ENCODE peak calls at places on chromosomes 3 and 15, in six cellular contexts. Q is endothelial cell of umbilical vein, L is A549, V is NB4, B is GM12878, Y is HepG2. A is an unnamed sample.

GRCh38 chr3:43296565-43296964 is 10.2 kb downstream of the SNRK start:
- DNase-seq in Q (peak), L (no peak), V (peak), B (no peak), Y (no peak), A (peak)

GRCh38 chr15:38062679-38063078 is 128.2 kb downstream of the TMCO5A start:
- DNase-seq in Q (no peak), L (no peak), V (no peak), B (no peak), Y (no peak), A (no peak)

GRCh38 chr15:39583586-39584265 is 2.8 kb downstream of the THBS1 start:
- DNase-seq in Q (peak), L (peak), V (peak), B (no peak), Y (peak), A (peak)

GRCh38 chr15:52261498-52262242 is 33.9 kb downstream of the MYO5C start:
- DNase-seq in Q (peak), L (peak), V (peak), B (peak), Y (no peak), A (no peak)

GRCh38 chr3:157311633-157312365 is 124.9 kb upstream of the PTX3 start:
- DNase-seq in Q (peak), L (no peak), V (peak), B (no peak), Y (no peak), A (no peak)

GRCh38 chr15:61318276-61318675 is 89.2 kb upstream of the RORA start:
- DNase-seq in Q (no peak), L (no peak), V (no peak), B (no peak), Y (no peak), A (no peak)

GRCh38 chr15:48965972-48966371 is 2.3 kb upstream of the SHC4 start:
- DNase-seq in Q (no peak), L (peak), V (peak), B (peak), Y (no peak), A (peak)

GRCh38 chr3:126781889-126782491 is 78.0 kb downstream of the CHCHD6 start:
- DNase-seq in Q (no peak), L (no peak), V (no peak), B (no peak), Y (no peak), A (no peak)

GRCh38 chr15:101305820-101306255 is 10.8 kb upstream of the SNRPA1 start:
- DNase-seq in Q (no peak), L (no peak), V (no peak), B (no peak), Y (no peak), A (no peak)

GRCh38 chr3:172575375-172575774 is 52.1 kb upstream of the TNFSF10 start:
- DNase-seq in Q (no peak), L (no peak), V (no peak), B (no peak), Y (no peak), A (no peak)

GRCh38 chr15:88745696-88746095 is 57.5 kb upstream of the ACAN start:
- DNase-seq in Q (no peak), L (no peak), V (no peak), B (no peak), Y (no peak), A (no peak)

GRCh38 chr3:141981084-141981483 is 104.6 kb downstream of the ATP1B3 start:
- DNase-seq in Q (no peak), L (no peak), V (no peak), B (no peak), Y (no peak), A (no peak)

GRCh38 chr3:170426240-170426797 is 7.7 kb downstream of the CLDN11 start:
- DNase-seq in Q (no peak), L (no peak), V (no peak), B (no peak), Y (no peak), A (peak)

GRCh38 chr3:156687023-156687422 is 12.6 kb downstream of the TIPARP start:
- DNase-seq in Q (no peak), L (no peak), V (no peak), B (no peak), Y (no peak), A (no peak)

GRCh38 chr15:42954291-42954690 is 33.7 kb upstream of the TTBK2 start:
- DNase-seq in Q (no peak), L (no peak), V (no peak), B (no peak), Y (no peak), A (no peak)

GRCh38 chr15:60215225-60215963 is 182.4 kb downstream of the ANXA2 start:
- DNase-seq in Q (no peak), L (no peak), V (no peak), B (no peak), Y (no peak), A (no peak)
- TF ChIP-seq MYC in Q (no peak), L (no peak), V (no peak), B (no peak), Y (no peak), A (no peak)

GRCh38 chr3:187748050-187748481 is 2.8 kb upstream of the BCL6 start:
- DNase-seq in Q (peak), L (peak), V (peak), B (no peak), Y (peak), A (peak)
- TF ChIP-seq MYC in Q (no peak), L (no peak), V (peak), B (no peak), Y (no peak), A (no peak)

GRCh38 chr3:31166249-31166885 is 271.9 kb upstream of the GADL1 start:
- DNase-seq in Q (peak), L (peak), V (no peak), B (no peak), Y (no peak), A (no peak)

GRCh38 chr3:31165399-31165860 is 271.0 kb upstream of the GADL1 start:
- DNase-seq in Q (peak), L (no peak), V (no peak), B (no peak), Y (no peak), A (no peak)

GRCh38 chr3:31170932-31171670 is 276.6 kb upstream of the GADL1 start:
- DNase-seq in Q (peak), L (peak), V (peak), B (no peak), Y (no peak), A (no peak)

GRCh38 chr3:31164398-31164797 is 269.9 kb upstream of the GADL1 start:
- DNase-seq in Q (no peak), L (no peak), V (no peak), B (no peak), Y (no peak), A (no peak)

DNA sequence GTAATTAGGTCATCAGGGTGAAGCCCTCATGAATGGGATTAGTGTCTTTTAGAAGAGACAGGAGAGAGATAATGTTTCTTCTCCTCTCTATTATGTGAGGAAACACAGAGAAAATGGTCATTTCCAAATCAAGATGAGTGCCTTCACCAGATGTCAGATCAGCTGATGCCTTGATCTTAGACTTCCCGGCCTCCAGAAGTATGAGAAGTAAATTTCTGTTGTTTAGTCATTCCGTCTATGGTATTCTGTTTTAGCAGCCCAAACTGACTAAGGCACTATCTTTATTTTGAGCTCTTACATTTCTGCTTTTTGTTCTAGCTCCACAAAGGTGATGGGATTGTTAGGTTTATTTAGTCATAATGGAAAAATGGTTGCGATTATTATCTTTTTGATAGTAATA is 273.2 kb upstream of the GADL1 start:
- DNase-seq in Q (no peak), L (no peak), V (no peak), B (no peak), Y (no peak), A (no peak)
- TF ChIP-seq MYC in Q (no peak), L (no peak), V (no peak), B (no peak), Y (no peak), A (no peak)

DNA sequence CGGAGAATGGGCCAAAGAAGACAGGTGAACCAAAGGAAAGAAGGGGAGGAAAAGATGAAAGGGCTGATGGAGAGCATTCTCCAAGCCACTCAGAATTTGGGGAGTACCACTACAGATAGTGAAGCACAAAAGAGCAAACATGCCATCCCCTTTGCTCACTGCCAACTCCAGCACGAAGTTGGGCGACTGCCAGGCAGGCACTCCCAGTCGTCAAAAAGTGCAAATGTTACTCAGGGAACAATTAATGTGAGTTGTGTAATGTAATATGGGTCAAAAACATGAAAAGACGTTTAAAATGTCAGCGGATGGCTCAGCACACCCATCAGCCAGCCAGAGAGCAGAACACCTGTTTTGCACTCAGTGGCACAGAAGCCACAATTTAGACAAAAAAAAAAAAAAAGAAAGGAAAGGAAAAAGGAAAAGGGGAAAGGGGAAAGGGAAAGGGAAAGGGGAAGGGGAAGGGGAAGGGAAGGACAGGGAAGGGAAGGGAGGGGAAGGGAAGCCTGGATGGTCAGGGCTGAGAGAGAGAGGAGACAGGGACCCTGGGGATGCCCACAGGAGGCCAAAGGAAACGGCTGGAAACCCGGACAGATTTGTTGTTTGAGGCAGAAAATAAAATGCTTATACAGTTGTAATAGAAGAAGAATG is 82.7 kb downstream of the COL8A1 start:
- DNase-seq in Q (peak), L (no peak), V (no peak), B (no peak), Y (no peak), A (no peak)
- TF ChIP-seq MYC in Q (no peak), L (no peak), V (no peak), B (no peak), Y (no peak), A (no peak)

GRCh38 chr3:8702560-8702959 is 31.0 kb upstream of the CAV3 start:
- DNase-seq in Q (no peak), L (no peak), V (peak), B (no peak), Y (no peak), A (peak)
- TF ChIP-seq MYC in Q (no peak), L (no peak), V (no peak), B (no peak), Y (no peak), A (no peak)

DNA sequence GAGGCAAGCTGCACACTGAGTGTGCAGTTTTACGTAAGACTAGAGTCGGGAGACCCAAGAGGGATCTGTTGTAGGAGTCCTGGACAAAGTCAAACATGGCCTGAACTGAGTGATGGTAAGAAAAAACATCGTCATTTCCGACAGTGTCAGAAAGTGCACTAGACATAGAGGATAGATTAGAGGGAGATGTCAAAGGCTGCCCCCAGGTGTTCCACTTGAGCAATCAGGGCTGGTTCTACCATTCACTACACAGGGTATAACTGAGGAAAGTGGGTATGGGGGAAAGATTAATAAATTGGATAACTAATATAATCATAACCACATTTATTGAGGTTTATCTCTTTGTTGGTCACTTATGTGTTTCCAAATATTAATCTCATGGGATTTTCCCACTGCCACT is 766.6 kb downstream of the NTRK3 start:
- DNase-seq in Q (no peak), L (no peak), V (no peak), B (no peak), Y (no peak), A (no peak)
- TF ChIP-seq MYC in Q (no peak), L (no peak), V (no peak), B (no peak), Y (no peak), A (no peak)

GRCh38 chr3:186525369-186526255 is 18.6 kb downstream of the CRYGS start:
- DNase-seq in Q (no peak), L (no peak), V (peak), B (no peak), Y (peak), A (no peak)

GRCh38 chr3:186526256-186526606 is 17.9 kb downstream of the CRYGS start:
- DNase-seq in Q (no peak), L (no peak), V (peak), B (no peak), Y (no peak), A (no peak)

GRCh38 chr3:186532641-186533072 is 11.5 kb downstream of the CRYGS start:
- DNase-seq in Q (no peak), L (no peak), V (peak), B (peak), Y (no peak), A (no peak)

GRCh38 chr3:186530415-186530814 is 13.8 kb downstream of the CRYGS start:
- DNase-seq in Q (no peak), L (no peak), V (no peak), B (no peak), Y (no peak), A (no peak)

GRCh38 chr3:186529204-186529999 is 14.8 kb downstream of the CRYGS start:
- DNase-seq in Q (no peak), L (no peak), V (peak), B (no peak), Y (no peak), A (no peak)
- TF ChIP-seq MYC in Q (no peak), L (no peak), V (no peak), B (no peak), Y (no peak), A (no peak)

DNA sequence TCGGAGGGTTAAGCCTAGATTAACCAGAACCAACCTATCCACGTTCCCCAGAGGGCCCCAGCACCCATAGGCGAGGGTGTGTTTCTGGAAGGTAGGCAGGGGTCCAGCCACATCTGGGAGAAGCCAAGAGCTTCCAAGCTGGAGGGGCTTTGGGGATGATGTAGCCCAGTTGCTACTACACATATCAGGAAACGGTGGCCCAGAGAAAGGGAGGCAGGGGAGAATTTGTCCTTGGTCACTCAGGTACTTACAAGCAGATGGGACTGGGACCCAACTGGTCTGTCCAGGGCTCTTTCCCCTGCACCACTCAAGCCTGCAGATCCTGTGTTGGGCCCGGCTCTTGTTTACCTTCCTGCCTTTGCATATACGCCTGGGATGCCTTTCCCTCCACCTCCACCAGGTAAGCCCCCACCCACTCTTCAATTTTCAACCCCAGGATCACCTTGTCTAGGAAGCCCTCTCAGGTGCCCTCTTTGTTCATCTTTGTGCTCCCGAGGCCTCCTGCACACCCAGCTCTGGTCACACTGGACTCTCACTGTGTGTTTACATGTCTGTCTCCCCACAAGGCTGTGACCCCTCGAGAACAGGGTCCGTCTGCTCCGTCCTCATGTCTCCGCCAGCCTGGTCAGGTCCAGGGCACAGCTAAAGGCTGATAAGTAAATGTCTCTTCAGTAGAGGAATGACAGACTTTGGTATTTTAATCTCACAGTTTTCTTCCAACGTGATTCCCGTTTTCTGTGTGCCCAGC is 204.4 kb upstream of the LINGO1 start:
- DNase-seq in Q (no peak), L (no peak), V (no peak), B (no peak), Y (no peak), A (no peak)
- TF ChIP-seq MYC in Q (no peak), L (no peak), V (no peak), B (no peak), Y (no peak), A (no peak)

DNA sequence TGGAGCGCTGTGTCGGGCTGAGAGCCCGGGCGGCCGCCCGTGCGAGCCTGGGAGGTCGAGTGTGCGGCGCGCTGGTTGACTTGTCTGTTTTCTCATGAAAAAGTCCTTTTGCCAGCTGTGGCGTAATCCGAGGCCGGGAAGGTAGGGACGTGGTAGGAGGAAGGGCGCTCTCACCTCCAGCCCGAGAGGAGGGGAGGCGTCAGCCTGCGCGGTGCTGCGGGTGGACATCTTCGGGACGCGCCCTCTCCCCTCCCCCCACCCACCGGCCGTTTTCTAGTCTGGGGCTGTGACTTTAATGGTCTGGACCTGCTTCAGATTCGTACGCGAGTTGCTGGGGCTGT is 573 bp downstream of the NCK1 start:
- DNase-seq in Q (peak), L (peak), V (peak), B (no peak), Y (peak), A (peak)
- TF ChIP-seq MYC in Q (no peak), L (no peak), V (peak), B (no peak), Y (no peak), A (no peak)

GRCh38 chr15:70494861-70495571 is 268.3 kb downstream of the UACA start:
- DNase-seq in Q (peak), L (peak), V (no peak), B (no peak), Y (peak), A (no peak)
- TF ChIP-seq MYC in Q (no peak), L (no peak), V (no peak), B (no peak), Y (no peak), A (no peak)

A was measured in K562.